ENCODE peak calls at places on chromosomes 12 and 14, in five cellular contexts. One of them, this sample, is unnamed.

GRCh38 chr12:112018571-112019237 is 5.5 kb downstream of the ERP29 start:
- DNase-seq in HAP-1: no peak
- DNase-seq in OCI-LY7: no peak
- DNase-seq in RWPE2: no peak
- DNase-seq in Caco-2: no peak
- DNase-seq in this sample: no peak

GRCh38 chr12:2510066-2510465 is 284.7 kb upstream of the FKBP4 start:
- DNase-seq in HAP-1: no peak
- DNase-seq in OCI-LY7: no peak
- DNase-seq in RWPE2: no peak
- DNase-seq in Caco-2: no peak
- DNase-seq in this sample: no peak

GRCh38 chr12:122064034-122064777 is 14.3 kb upstream of the MLXIP start:
- DNase-seq in HAP-1: peak; percentile 94
- DNase-seq in OCI-LY7: peak; percentile 85
- DNase-seq in RWPE2: peak; percentile 89
- DNase-seq in Caco-2: peak; percentile 97
- DNase-seq in this sample: peak; percentile 97

GRCh38 chr14:28652782-28653181 is 113.8 kb upstream of the FOXG1 start:
- DNase-seq in HAP-1: peak; percentile 66
- DNase-seq in OCI-LY7: no peak
- DNase-seq in RWPE2: no peak
- DNase-seq in Caco-2: no peak
- DNase-seq in this sample: no peak

GRCh38 chr12:109277899-109278762 is 31.0 kb downstream of the FOXN4 start:
- DNase-seq in HAP-1: no peak
- DNase-seq in OCI-LY7: no peak
- DNase-seq in RWPE2: no peak
- DNase-seq in Caco-2: peak; percentile 70
- DNase-seq in this sample: no peak

GRCh38 chr12:29730481-29730880 is 53.3 kb downstream of the TMTC1 start:
- DNase-seq in HAP-1: no peak
- DNase-seq in OCI-LY7: no peak
- DNase-seq in RWPE2: no peak
- DNase-seq in Caco-2: no peak
- DNase-seq in this sample: no peak

GRCh38 chr14:98172243-98172778 is 1099.7 kb downstream of the BCL11B start:
- DNase-seq in HAP-1: no peak
- DNase-seq in OCI-LY7: no peak
- DNase-seq in RWPE2: no peak
- DNase-seq in Caco-2: no peak
- DNase-seq in this sample: no peak

GRCh38 chr14:35335388-35336092 is 43.4 kb downstream of the PSMA6 start:
- DNase-seq in HAP-1: no peak
- DNase-seq in OCI-LY7: no peak
- DNase-seq in RWPE2: peak; percentile 78
- DNase-seq in Caco-2: no peak
- DNase-seq in this sample: no peak

GRCh38 chr12:96197503-96198272 is 3.5 kb downstream of the ELK3 start:
- DNase-seq in HAP-1: no peak
- DNase-seq in OCI-LY7: no peak
- DNase-seq in RWPE2: no peak
- DNase-seq in Caco-2: no peak
- DNase-seq in this sample: no peak

GRCh38 chr12:131965073-131965472 is 15.3 kb downstream of the EP400 start:
- DNase-seq in HAP-1: no peak
- DNase-seq in OCI-LY7: no peak
- DNase-seq in RWPE2: no peak
- DNase-seq in Caco-2: no peak
- DNase-seq in this sample: no peak

GRCh38 chr12:53538209-53538689 is 31.0 kb upstream of the NPFF start:
- DNase-seq in HAP-1: no peak
- DNase-seq in OCI-LY7: no peak
- DNase-seq in RWPE2: no peak
- DNase-seq in Caco-2: peak; percentile 64
- DNase-seq in this sample: no peak

GRCh38 chr12:105672171-105672570 is 341.7 kb downstream of the C12orf75 start:
- DNase-seq in HAP-1: no peak
- DNase-seq in OCI-LY7: no peak
- DNase-seq in RWPE2: no peak
- DNase-seq in Caco-2: no peak
- DNase-seq in this sample: no peak

GRCh38 chr14:28097585-28097984 is 669.0 kb upstream of the FOXG1 start:
- DNase-seq in HAP-1: no peak
- DNase-seq in OCI-LY7: no peak
- DNase-seq in RWPE2: no peak
- DNase-seq in Caco-2: no peak
- DNase-seq in this sample: no peak

GRCh38 chr12:116950628-116951325 is 40.0 kb downstream of the FBXW8 start:
- DNase-seq in HAP-1: no peak
- DNase-seq in OCI-LY7: no peak
- DNase-seq in RWPE2: no peak
- DNase-seq in Caco-2: no peak
- DNase-seq in this sample: no peak

GRCh38 chr14:106564058-106564643 is 1037.8 kb downstream of the TMEM121 start:
- DNase-seq in HAP-1: no peak
- DNase-seq in OCI-LY7: peak; percentile 58
- DNase-seq in RWPE2: no peak
- DNase-seq in Caco-2: peak; percentile 68
- DNase-seq in this sample: no peak

GRCh38 chr12:21330682-21331253 is 3.9 kb downstream of the SLCO1A2 start:
- DNase-seq in HAP-1: no peak
- DNase-seq in OCI-LY7: peak; percentile 48
- DNase-seq in RWPE2: no peak
- DNase-seq in Caco-2: peak; percentile 16
- DNase-seq in this sample: no peak

GRCh38 chr12:19129121-19129485 is 430 bp upstream of the PLEKHA5 start:
- DNase-seq in HAP-1: peak; percentile 15
- DNase-seq in OCI-LY7: no peak
- DNase-seq in RWPE2: no peak
- DNase-seq in Caco-2: no peak
- DNase-seq in this sample: no peak

GRCh38 chr12:26318661-26319068 is 123.3 kb downstream of the SSPN start:
- DNase-seq in HAP-1: no peak
- DNase-seq in OCI-LY7: peak; percentile 74
- DNase-seq in RWPE2: peak; percentile 53
- DNase-seq in Caco-2: peak; percentile 36
- DNase-seq in this sample: no peak

GRCh38 chr14:77186911-77187648 is 5.5 kb downstream of the TMEM63C start:
- DNase-seq in HAP-1: peak; percentile 62
- DNase-seq in OCI-LY7: no peak
- DNase-seq in RWPE2: no peak
- DNase-seq in Caco-2: no peak
- DNase-seq in this sample: no peak

GRCh38 chr14:54117401-54117800 is 160.8 kb upstream of the BMP4 start:
- DNase-seq in HAP-1: no peak
- DNase-seq in OCI-LY7: no peak
- DNase-seq in RWPE2: no peak
- DNase-seq in Caco-2: no peak
- DNase-seq in this sample: no peak

GRCh38 chr12:106739318-106739717 is 35.2 kb upstream of the RIC8B start:
- DNase-seq in HAP-1: no peak
- DNase-seq in OCI-LY7: no peak
- DNase-seq in RWPE2: no peak
- DNase-seq in Caco-2: no peak
- DNase-seq in this sample: no peak

GRCh38 chr12:22860926-22861325 is 236.0 kb downstream of the ETNK1 start:
- DNase-seq in HAP-1: no peak
- DNase-seq in OCI-LY7: no peak
- DNase-seq in RWPE2: no peak
- DNase-seq in Caco-2: no peak
- DNase-seq in this sample: no peak

GRCh38 chr12:75658286-75658685 is 146.9 kb upstream of the KRR1 start:
- DNase-seq in HAP-1: peak; percentile 28
- DNase-seq in OCI-LY7: no peak
- DNase-seq in RWPE2: no peak
- DNase-seq in Caco-2: no peak
- DNase-seq in this sample: no peak

GRCh38 chr12:75657866-75658265 is 146.5 kb upstream of the KRR1 start:
- DNase-seq in HAP-1: no peak
- DNase-seq in OCI-LY7: no peak
- DNase-seq in RWPE2: no peak
- DNase-seq in Caco-2: no peak
- DNase-seq in this sample: no peak

GRCh38 chr12:75660805-75661404 is 149.5 kb upstream of the KRR1 start:
- DNase-seq in HAP-1: no peak
- DNase-seq in OCI-LY7: no peak
- DNase-seq in RWPE2: no peak
- DNase-seq in Caco-2: no peak
- DNase-seq in this sample: no peak

GRCh38 chr12:75660107-75660530 is 148.7 kb upstream of the KRR1 start:
- DNase-seq in HAP-1: no peak
- DNase-seq in OCI-LY7: no peak
- DNase-seq in RWPE2: no peak
- DNase-seq in Caco-2: no peak
- DNase-seq in this sample: no peak

DNA sequence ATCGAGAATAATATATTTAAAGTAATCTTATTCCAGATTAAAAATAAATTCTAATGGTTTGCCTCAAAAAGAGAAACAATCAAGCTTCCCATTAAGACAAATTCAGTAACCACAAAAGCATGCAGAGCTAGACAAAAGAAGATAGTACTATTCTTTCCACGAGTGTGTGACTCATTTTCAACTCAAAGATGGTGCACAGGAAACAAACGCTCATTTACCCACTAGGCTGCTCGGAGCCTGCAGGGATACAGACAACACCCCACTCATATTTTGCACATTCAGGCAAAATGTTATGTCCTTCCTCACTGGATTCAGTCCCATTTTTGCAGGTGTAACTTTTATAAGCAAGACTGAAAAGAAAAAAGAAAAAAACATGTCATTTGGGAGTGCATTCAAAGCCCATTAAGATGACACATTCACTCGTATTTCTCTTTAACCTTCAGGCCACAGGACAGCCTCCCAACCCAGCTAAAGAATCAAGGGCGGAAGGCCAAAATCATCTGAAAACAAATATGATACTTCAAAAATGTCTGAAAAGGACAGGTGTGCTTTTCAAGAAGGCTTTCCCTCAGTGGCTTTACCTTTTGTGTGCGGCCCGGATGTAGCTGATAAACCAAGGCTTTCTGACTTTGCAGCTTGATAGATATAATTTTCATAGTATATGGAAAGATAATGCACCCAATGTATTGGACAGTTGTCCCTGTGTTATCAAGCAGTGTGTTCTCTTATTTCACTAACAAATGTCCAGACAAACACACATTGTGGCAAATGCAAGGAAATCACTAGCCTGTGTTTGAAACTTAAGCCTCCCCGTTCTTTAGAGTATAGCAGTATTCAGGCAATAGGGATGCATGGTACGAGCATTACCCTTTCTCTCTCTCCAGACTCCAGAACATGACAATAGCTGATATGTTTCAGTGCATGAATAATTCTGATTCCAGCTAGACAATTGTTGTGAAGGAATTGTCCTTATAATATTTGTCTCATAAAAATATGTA is 147.7 kb upstream of the KRR1 start:
- DNase-seq in HAP-1: no peak
- DNase-seq in OCI-LY7: no peak
- DNase-seq in RWPE2: no peak
- DNase-seq in Caco-2: no peak
- DNase-seq in this sample: no peak
- H3K4me1 ChIP-seq in HAP-1: peaks cover 2% of the 10 kb centered on the region
- H3K4me1 ChIP-seq in OCI-LY7: no peaks in the 10 kb centered on the region
- H3K4me1 ChIP-seq in RWPE2: peaks cover 62% of the 10 kb centered on the region
- H3K4me1 ChIP-seq in Caco-2: no peaks in the 10 kb centered on the region
- H3K4me1 ChIP-seq in this sample: no peaks in the 10 kb centered on the region

DNA sequence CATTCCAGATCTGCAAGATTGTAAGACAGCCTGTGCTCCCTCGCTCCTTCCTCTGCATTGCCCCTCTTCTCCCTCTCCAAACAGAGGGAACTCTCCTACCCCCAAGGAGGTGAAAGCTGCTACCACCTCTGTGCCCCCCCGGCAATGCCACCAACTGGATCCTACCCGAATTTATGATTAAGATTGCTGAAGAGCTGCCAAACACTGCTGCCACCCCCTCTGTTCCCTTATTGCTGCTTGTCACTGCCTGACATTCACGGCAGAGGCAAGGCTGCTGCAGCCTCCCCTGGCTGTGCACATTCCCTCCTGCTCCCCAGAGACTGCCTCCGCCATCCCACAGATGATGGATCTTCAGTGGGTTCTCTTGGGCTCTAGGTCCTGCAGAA is 37.4 kb downstream of the DAD1 start:
- DNase-seq in HAP-1: no peak
- DNase-seq in OCI-LY7: no peak
- DNase-seq in RWPE2: no peak
- DNase-seq in Caco-2: no peak
- DNase-seq in this sample: no peak
- H3K4me1 ChIP-seq in HAP-1: no peaks in the 10 kb centered on the region
- H3K4me1 ChIP-seq in OCI-LY7: peaks cover 80% of the 10 kb centered on the region
- H3K4me1 ChIP-seq in RWPE2: peaks cover 30% of the 10 kb centered on the region
- H3K4me1 ChIP-seq in Caco-2: peaks cover 30% of the 10 kb centered on the region
- H3K4me1 ChIP-seq in this sample: peaks cover 4% of the 10 kb centered on the region

DNA sequence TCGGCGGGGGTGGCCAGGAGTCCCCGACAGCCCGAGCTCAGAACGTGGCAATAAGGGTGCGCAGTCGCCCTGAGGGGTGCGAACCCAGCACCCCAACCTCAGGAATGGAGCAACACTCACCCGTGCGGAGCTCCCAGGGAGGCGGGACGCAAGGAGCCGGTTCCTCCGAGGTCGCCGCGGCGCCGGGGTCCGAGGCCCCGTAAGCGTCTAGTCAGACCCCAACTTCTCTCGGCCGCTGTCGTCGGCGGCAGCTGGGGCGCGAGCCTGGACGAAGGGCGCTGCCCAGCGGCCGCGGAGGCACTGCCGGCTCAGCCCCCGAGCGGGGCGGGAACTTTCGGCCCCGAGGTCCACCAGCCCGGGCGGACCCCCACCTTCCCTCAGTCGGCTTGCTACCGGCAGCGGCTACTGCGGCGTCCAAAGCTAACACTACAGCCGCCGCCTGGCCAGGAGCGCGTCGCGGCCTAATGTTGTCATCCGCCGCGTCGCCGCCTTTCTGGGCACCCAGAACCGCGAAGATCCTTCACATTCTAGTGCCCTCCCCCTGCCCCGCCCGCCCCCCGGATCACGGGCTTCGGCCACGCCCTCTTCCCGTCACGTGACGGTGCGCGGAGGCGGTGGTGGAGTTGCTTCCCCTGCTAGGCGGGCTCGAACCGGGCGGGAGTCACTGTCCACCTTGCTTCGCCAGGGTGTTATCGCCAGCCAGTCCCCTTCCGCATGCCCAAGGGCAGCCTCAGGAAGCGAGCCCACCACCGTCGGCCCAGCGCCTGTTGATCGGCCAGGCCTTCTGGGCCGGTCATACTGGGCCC is at the start of gene OSBPL8:
- DNase-seq in HAP-1: peak; percentile 84
- DNase-seq in OCI-LY7: peak; percentile 93
- DNase-seq in RWPE2: peak; percentile 91
- DNase-seq in Caco-2: peak; percentile 95
- DNase-seq in this sample: peak; percentile 88
- H3K4me1 ChIP-seq in HAP-1: peaks cover 23% of the 10 kb centered on the region
- H3K4me1 ChIP-seq in OCI-LY7: peaks cover 41% of the 10 kb centered on the region
- H3K4me1 ChIP-seq in RWPE2: peaks cover 7% of the 10 kb centered on the region
- H3K4me1 ChIP-seq in Caco-2: peaks cover 4% of the 10 kb centered on the region
- H3K4me1 ChIP-seq in this sample: no peaks in the 10 kb centered on the region

DNA sequence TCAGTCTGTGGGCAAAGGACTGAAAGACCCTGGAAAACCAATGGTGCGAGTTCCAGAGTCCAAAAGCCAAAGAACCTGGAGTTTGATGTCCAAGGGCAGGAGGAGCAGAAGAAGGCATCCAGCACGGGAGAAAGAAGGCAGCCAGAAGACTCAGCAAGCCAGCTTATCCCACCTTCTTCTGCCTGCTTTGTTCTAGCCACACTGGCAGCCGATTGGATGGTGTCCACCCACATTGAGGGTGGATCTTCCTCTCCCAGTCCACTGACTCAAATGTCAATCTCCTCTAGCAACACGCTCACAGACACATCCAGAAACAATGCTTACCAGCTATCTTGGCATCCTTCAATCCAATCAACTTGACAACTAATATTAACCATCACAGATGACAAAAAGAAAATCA is 57.2 kb upstream of the CAPRIN2 start:
- DNase-seq in HAP-1: no peak
- DNase-seq in OCI-LY7: no peak
- DNase-seq in RWPE2: no peak
- DNase-seq in Caco-2: no peak
- DNase-seq in this sample: no peak
- H3K4me1 ChIP-seq in HAP-1: no peaks in the 10 kb centered on the region
- H3K4me1 ChIP-seq in OCI-LY7: no peaks in the 10 kb centered on the region
- H3K4me1 ChIP-seq in RWPE2: no peaks in the 10 kb centered on the region
- H3K4me1 ChIP-seq in Caco-2: no peaks in the 10 kb centered on the region
- H3K4me1 ChIP-seq in this sample: no peaks in the 10 kb centered on the region

This sample was measured in iPS DF 6.9.